ENCODE peak calls at places on chromosomes 16 and 17, in six cellular contexts. P is effector memory CD4-positive, alpha-beta T cell; I is AG04449; U is GF-D8; X is neural progenitor cell; W is HFFc6. E is an unnamed sample.

GRCh38 chr17:63464691-63465090 is 12.2 kb upstream of the ACE start:
- DNase-seq in P (no peak), I (no peak), U (no peak), X (no peak), W (no peak), E (no peak)

GRCh38 chr17:63178530-63178929 is 212.5 kb downstream of the TANC2 start:
- DNase-seq in P (no peak), I (no peak), U (no peak), X (no peak), W (peak), E (no peak)

GRCh38 chr17:77196251-77196650 is 55.5 kb downstream of the SEC14L1 start:
- DNase-seq in P (no peak), I (no peak), U (no peak), X (no peak), W (no peak), E (no peak)

GRCh38 chr16:82867425-82867824 is 240.7 kb downstream of the CDH13 start:
- DNase-seq in P (no peak), I (no peak), U (no peak), X (no peak), W (no peak), E (no peak)

GRCh38 chr16:30561212-30561816 is 3.1 kb upstream of the ZNF764 start:
- DNase-seq in P (peak), I (no peak), U (no peak), X (peak), W (no peak), E (no peak)

GRCh38 chr17:51362818-51363598 is 102.7 kb downstream of the UTP18 start:
- DNase-seq in P (no peak), I (no peak), U (no peak), X (no peak), W (no peak), E (no peak)

GRCh38 chr17:82848022-82848592 is 8.3 kb upstream of the ZNF750 start:
- DNase-seq in P (peak), I (no peak), U (no peak), X (no peak), W (no peak), E (no peak)

GRCh38 chr17:29740017-29740416 is 117.3 kb upstream of the CORO6 start:
- DNase-seq in P (no peak), I (no peak), U (no peak), X (peak), W (no peak), E (no peak)

GRCh38 chr16:82037251-82037650 is 2.2 kb downstream of the HSD17B2 start:
- DNase-seq in P (no peak), I (no peak), U (no peak), X (no peak), W (no peak), E (no peak)

GRCh38 chr17:1000597-1001490 is 3.9 kb downstream of the TIMM22 start:
- DNase-seq in P (no peak), I (no peak), U (no peak), X (no peak), W (peak), E (no peak)

GRCh38 chr16:10480151-10480550 is 94.3 kb downstream of the ATF7IP2 start:
- DNase-seq in P (no peak), I (no peak), U (no peak), X (no peak), W (no peak), E (no peak)

GRCh38 chr16:71282943-71283342 is 6.3 kb downstream of the CMTR2 start:
- DNase-seq in P (no peak), I (no peak), U (no peak), X (no peak), W (no peak), E (no peak)

GRCh38 chr17:44972953-44973352 is 4.8 kb upstream of the C1QL1 start:
- DNase-seq in P (no peak), I (no peak), U (no peak), X (no peak), W (peak), E (no peak)

GRCh38 chr17:2083613-2084128 is 28.8 kb downstream of the HIC1 start:
- DNase-seq in P (no peak), I (no peak), U (peak), X (no peak), W (no peak), E (no peak)

GRCh38 chr16:74035816-74036215 is 260.8 kb upstream of the PSMD7 start:
- DNase-seq in P (no peak), I (no peak), U (no peak), X (peak), W (no peak), E (no peak)

GRCh38 chr17:6853764-6854442 is 22.4 kb upstream of the TEKT1 start:
- DNase-seq in P (no peak), I (no peak), U (no peak), X (peak), W (no peak), E (no peak)

GRCh38 chr17:66098040-66098439 is 93.9 kb downstream of the CEP112 start:
- DNase-seq in P (no peak), I (no peak), U (no peak), X (no peak), W (peak), E (no peak)

GRCh38 chr16:88561485-88562369 is 8.5 kb upstream of the ZC3H18 start:
- DNase-seq in P (peak), I (no peak), U (no peak), X (peak), W (peak), E (no peak)

GRCh38 chr17:67043283-67043682 is 1.1 kb upstream of the CACNG1 start:
- DNase-seq in P (no peak), I (no peak), U (no peak), X (no peak), W (no peak), E (no peak)

GRCh38 chr16:75238853-75239371 is 12.5 kb downstream of the BCAR1 start:
- DNase-seq in P (no peak), I (no peak), U (no peak), X (no peak), W (peak), E (no peak)

GRCh38 chr16:67673712-67674580 is 7.3 kb downstream of the C16orf86 start:
- DNase-seq in P (no peak), I (no peak), U (peak), X (no peak), W (no peak), E (no peak)

GRCh38 chr17:2023692-2024571 is 1.2 kb downstream of the RTN4RL1 start:
- DNase-seq in P (peak), I (no peak), U (peak), X (peak), W (peak), E (no peak)

GRCh38 chr16:4376126-4376819 is 4.6 kb downstream of the VASN start:
- DNase-seq in P (no peak), I (no peak), U (no peak), X (peak), W (peak), E (peak)

GRCh38 chr17:381941-382643 is 29.5 kb upstream of the RPH3AL start:
- DNase-seq in P (no peak), I (no peak), U (no peak), X (no peak), W (no peak), E (no peak)

GRCh38 chr17:1996243-1997145 is 28.6 kb downstream of the RTN4RL1 start:
- DNase-seq in P (no peak), I (no peak), U (no peak), X (no peak), W (no peak), E (no peak)

GRCh38 chr16:70691223-70692129 is 5.6 kb upstream of the MTSS2 start:
- DNase-seq in P (no peak), I (peak), U (no peak), X (peak), W (peak), E (peak)

GRCh38 chr17:14755002-14755401 is 454.1 kb downstream of the HS3ST3B1 start:
- DNase-seq in P (no peak), I (no peak), U (no peak), X (no peak), W (no peak), E (no peak)

GRCh38 chr17:81397314-81398169 is 2.3 kb downstream of the BAHCC1 start:
- DNase-seq in P (no peak), I (no peak), U (no peak), X (peak), W (peak), E (no peak)

GRCh38 chr17:83151442-83152220 is 72.2 kb downstream of the METRNL start:
- DNase-seq in P (no peak), I (no peak), U (no peak), X (no peak), W (no peak), E (no peak)

GRCh38 chr17:18033442-18034099 is 5.4 kb downstream of the ATPAF2 start:
- DNase-seq in P (peak), I (peak), U (peak), X (peak), W (peak), E (peak)

GRCh38 chr17:73293031-73293430 is 18.8 kb downstream of the CDC42EP4 start:
- DNase-seq in P (no peak), I (no peak), U (no peak), X (no peak), W (no peak), E (no peak)

GRCh38 chr16:49780436-49780835 is 75.5 kb downstream of the ZNF423 start:
- DNase-seq in P (no peak), I (no peak), U (no peak), X (no peak), W (no peak), E (no peak)

GRCh38 chr17:60039096-60039495 is 39.6 kb downstream of the HEATR6 start:
- DNase-seq in P (no peak), I (no peak), U (no peak), X (no peak), W (no peak), E (no peak)

GRCh38 chr16:79250457-79251098 is 350.0 kb downstream of the MAF start:
- DNase-seq in P (no peak), I (no peak), U (no peak), X (no peak), W (no peak), E (no peak)

GRCh38 chr16:89308391-89309333 is 91.2 kb downstream of the ZNF778 start:
- DNase-seq in P (no peak), I (no peak), U (no peak), X (peak), W (no peak), E (no peak)

GRCh38 chr17:75893305-75894048 is 3.3 kb downstream of the TRIM65 start:
- DNase-seq in P (no peak), I (no peak), U (no peak), X (no peak), W (no peak), E (no peak)

GRCh38 chr17:68641276-68642117 is 40.3 kb upstream of the FAM20A start:
- DNase-seq in P (no peak), I (no peak), U (no peak), X (no peak), W (no peak), E (no peak)